ENCODE peak calls at places on chromosomes 5 and 9, in eight cellular contexts. One of them, this sample, is unnamed.
A peak's percentile ranks its signal among the peaks of the same experiment; 100 is the strongest.

GRCh38 chr9:97889941-97890557 is 32.3 kb downstream of the TRMO start:
- DNase-seq in HEK293T: peak; percentile 72
- DNase-seq in A172: no peak
- DNase-seq in activated CD4-positive, alpha-beta T cell treated with anti-CD3 and anti-CD28 coated beads for 48 hours: peak; percentile 80
- DNase-seq in mesenchymal stem cell: peak; percentile 6
- DNase-seq in COR-L47: no peak
- DNase-seq in stomach: peak; percentile 45
- DNase-seq in EL: peak; percentile 50
- DNase-seq in this sample: no peak

GRCh38 chr9:133641396-133641655 is 5.2 kb downstream of the DBH start:
- DNase-seq in HEK293T: no peak
- DNase-seq in A172: no peak
- DNase-seq in activated CD4-positive, alpha-beta T cell treated with anti-CD3 and anti-CD28 coated beads for 48 hours: no peak
- DNase-seq in mesenchymal stem cell: no peak
- DNase-seq in COR-L47: no peak
- DNase-seq in stomach: no peak
- DNase-seq in EL: no peak
- DNase-seq in this sample: no peak

GRCh38 chr9:106799146-106799545 is 63.8 kb upstream of the ZNF462 start:
- DNase-seq in HEK293T: no peak
- DNase-seq in A172: peak; percentile 90
- DNase-seq in activated CD4-positive, alpha-beta T cell treated with anti-CD3 and anti-CD28 coated beads for 48 hours: no peak
- DNase-seq in mesenchymal stem cell: peak; percentile 60
- DNase-seq in COR-L47: no peak
- DNase-seq in stomach: no peak
- DNase-seq in EL: peak; percentile 92
- DNase-seq in this sample: no peak

GRCh38 chr5:109656829-109657228 is 32.9 kb upstream of the MAN2A1 start:
- DNase-seq in HEK293T: no peak
- DNase-seq in A172: peak; percentile 93
- DNase-seq in activated CD4-positive, alpha-beta T cell treated with anti-CD3 and anti-CD28 coated beads for 48 hours: peak; percentile 61
- DNase-seq in mesenchymal stem cell: peak; percentile 82
- DNase-seq in COR-L47: no peak
- DNase-seq in stomach: no peak
- DNase-seq in EL: peak; percentile 89
- DNase-seq in this sample: no peak

GRCh38 chr9:95157491-95158151 is 159.9 kb downstream of the FANCC start:
- DNase-seq in HEK293T: no peak
- DNase-seq in A172: no peak
- DNase-seq in activated CD4-positive, alpha-beta T cell treated with anti-CD3 and anti-CD28 coated beads for 48 hours: no peak
- DNase-seq in mesenchymal stem cell: peak; percentile 93
- DNase-seq in COR-L47: no peak
- DNase-seq in stomach: no peak
- DNase-seq in EL: peak; percentile 71
- DNase-seq in this sample: no peak

GRCh38 chr9:104872959-104873850 is 54.8 kb downstream of the ABCA1 start:
- DNase-seq in HEK293T: no peak
- DNase-seq in A172: peak; percentile 100
- DNase-seq in activated CD4-positive, alpha-beta T cell treated with anti-CD3 and anti-CD28 coated beads for 48 hours: peak; percentile 7
- DNase-seq in mesenchymal stem cell: peak; percentile 99
- DNase-seq in COR-L47: no peak
- DNase-seq in stomach: no peak
- DNase-seq in EL: peak; percentile 98
- DNase-seq in this sample: no peak

GRCh38 chr9:90999425-91000397 is 198.1 kb downstream of the SYK start:
- DNase-seq in HEK293T: no peak
- DNase-seq in A172: no peak
- DNase-seq in activated CD4-positive, alpha-beta T cell treated with anti-CD3 and anti-CD28 coated beads for 48 hours: no peak
- DNase-seq in mesenchymal stem cell: no peak
- DNase-seq in COR-L47: peak; percentile 3
- DNase-seq in stomach: no peak
- DNase-seq in EL: no peak
- DNase-seq in this sample: no peak

GRCh38 chr9:19641046-19641445 is 147.8 kb downstream of the SLC24A2 start:
- DNase-seq in HEK293T: no peak
- DNase-seq in A172: no peak
- DNase-seq in activated CD4-positive, alpha-beta T cell treated with anti-CD3 and anti-CD28 coated beads for 48 hours: no peak
- DNase-seq in mesenchymal stem cell: peak; percentile 1
- DNase-seq in COR-L47: peak; percentile 19
- DNase-seq in stomach: no peak
- DNase-seq in EL: peak; percentile 1
- DNase-seq in this sample: no peak

GRCh38 chr9:16133556-16134227 is 580.8 kb downstream of the CCDC171 start:
- DNase-seq in HEK293T: peak; percentile 70
- DNase-seq in A172: peak; percentile 60
- DNase-seq in activated CD4-positive, alpha-beta T cell treated with anti-CD3 and anti-CD28 coated beads for 48 hours: peak; percentile 36
- DNase-seq in mesenchymal stem cell: peak; percentile 71
- DNase-seq in COR-L47: peak; percentile 39
- DNase-seq in stomach: no peak
- DNase-seq in EL: peak; percentile 88
- DNase-seq in this sample: peak; percentile 26

GRCh38 chr5:84088996-84089395 is 295.7 kb downstream of the EDIL3 start:
- DNase-seq in HEK293T: peak; percentile 11
- DNase-seq in A172: peak; percentile 42
- DNase-seq in activated CD4-positive, alpha-beta T cell treated with anti-CD3 and anti-CD28 coated beads for 48 hours: no peak
- DNase-seq in mesenchymal stem cell: peak; percentile 19
- DNase-seq in COR-L47: peak; percentile 56
- DNase-seq in stomach: no peak
- DNase-seq in EL: peak; percentile 14
- DNase-seq in this sample: no peak